ENCODE peak calls at places on chromosomes 5 and 9, in four cellular contexts. L is K562, U is GM12878, V is HepG2. T is an unnamed sample.

GRCh38 chr5:54018438-54018837 is 291.9 kb downstream of the ARL15 start:
- DNase-seq in L (no peak), U (no peak), V (no peak), T (no peak)

GRCh38 chr5:41925555-41925946 is 470 bp downstream of the FBXO4 start:
- DNase-seq in L (peak), V (peak), U (no peak), T (peak)

GRCh38 chr5:82332889-82333619 is 54.9 kb upstream of the RPS23 start:
- DNase-seq in L (no peak), U (no peak), V (no peak), T (no peak)

GRCh38 chr5:153781325-153781724 is 257.4 kb downstream of the FAM114A2 start:
- DNase-seq in V (no peak), U (no peak), L (no peak), T (no peak)

GRCh38 chr5:135304352-135305221 is 94.4 kb downstream of the MACROH2A1 start:
- DNase-seq in L (peak), U (no peak), V (peak), T (no peak)

GRCh38 chr5:172123269-172123692 is 64.7 kb downstream of the STK10 start:
- DNase-seq in V (peak), U (no peak), L (no peak), T (peak)

GRCh38 chr9:124015661-124016131 is 4.1 kb downstream of the LHX2 start:
- DNase-seq in L (no peak), U (no peak), V (no peak), T (no peak)

GRCh38 chr9:121661328-121661727 is 9.9 kb downstream of the DAB2IP start:
- DNase-seq in U (no peak), L (no peak), V (no peak), T (no peak)

GRCh38 chr5:177988989-177989625 is 6.9 kb downstream of the PROP1 start:
- DNase-seq in V (no peak), U (no peak), L (no peak), T (no peak)

GRCh38 chr9:61668846-61669245 is 479.0 kb downstream of the SPATA31A7 start:
- DNase-seq in V (no peak), U (no peak), L (no peak), T (no peak)

GRCh38 chr9:75108571-75108970 is 20.3 kb downstream of the OSTF1 start:
- DNase-seq in V (no peak), U (no peak), L (no peak), T (no peak)

GRCh38 chr5:180136661-180137381 is 65.3 kb upstream of the RNF130 start:
- DNase-seq in V (no peak), L (peak), U (no peak), T (no peak)

GRCh38 chr9:124629600-124629999 is 122.4 kb upstream of the NR5A1 start:
- DNase-seq in V (no peak), U (no peak), L (no peak), T (no peak)

GRCh38 chr5:82107277-82107676 is 135.5 kb downstream of the ATG10 start:
- DNase-seq in V (no peak), U (no peak), L (peak), T (no peak)

GRCh38 chr5:50300878-50301277 is 140.2 kb downstream of the EMB start:
- DNase-seq in V (no peak), L (no peak), U (no peak), T (no peak)

GRCh38 chr5:108521011-108521700 is 139.3 kb upstream of the FBXL17 start:
- DNase-seq in V (no peak), L (no peak), U (peak), T (no peak)

GRCh38 chr9:110444911-110445310 is 107.2 kb upstream of the TXNDC8 start:
- DNase-seq in V (no peak), U (no peak), L (no peak), T (no peak)

GRCh38 chr9:110440796-110441195 is 103.1 kb upstream of the TXNDC8 start:
- DNase-seq in V (no peak), L (no peak), U (no peak), T (no peak)

GRCh38 chr9:110446171-110446570 is 108.5 kb upstream of the TXNDC8 start:
- DNase-seq in U (no peak), V (no peak), L (no peak), T (no peak)

GRCh38 chr9:110443878-110444245 is 106.2 kb upstream of the TXNDC8 start:
- DNase-seq in L (no peak), V (no peak), U (no peak), T (no peak)

GRCh38 chr9:110443146-110443877 is 105.6 kb upstream of the TXNDC8 start:
- DNase-seq in V (peak), U (no peak), L (no peak), T (no peak)
- TF ChIP-seq BHLHE40 in V (no peak), U (no peak), L (no peak), T (no peak)

DNA sequence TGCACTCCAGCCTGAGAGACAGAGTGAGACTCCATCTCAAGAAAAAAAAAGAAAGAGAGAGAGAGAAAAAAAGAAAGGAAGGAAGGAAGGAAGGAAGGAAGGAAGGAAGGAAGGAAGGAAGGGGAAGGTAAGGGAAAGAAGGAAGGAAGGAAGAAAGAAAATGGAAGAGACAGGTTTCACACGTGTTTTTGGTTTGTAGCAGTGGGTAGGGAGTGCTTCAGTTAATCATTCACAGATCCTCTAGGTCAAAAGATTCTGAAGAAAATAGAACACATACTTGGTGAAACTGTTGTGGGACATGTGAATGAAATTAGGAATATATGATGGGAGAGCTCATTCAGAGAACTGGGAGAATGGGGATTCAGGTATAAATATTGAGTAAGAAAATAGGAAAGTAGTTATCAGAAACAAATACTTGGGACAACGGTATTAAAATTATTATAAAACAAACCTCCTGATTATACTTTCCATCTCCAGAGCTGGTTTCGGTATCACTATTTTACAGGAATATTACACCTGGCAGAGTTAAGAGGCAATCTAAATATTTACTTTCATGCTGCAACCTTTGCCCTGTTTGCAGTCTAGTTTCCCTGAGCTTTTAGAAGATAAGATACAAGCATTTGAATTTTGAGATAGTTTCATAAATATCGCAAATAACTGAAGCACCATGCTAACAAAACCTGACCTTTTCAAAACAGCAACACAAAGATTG is 37.2 kb downstream of the MARVELD2 start:
- DNase-seq in V (peak), L (no peak), U (no peak), T (no peak)
- TF ChIP-seq SP1 in V (no peak), L (no peak), U (no peak), T (no peak)

GRCh38 chr9:133090752-133091325 is 29.1 kb downstream of the CEL start:
- DNase-seq in V (no peak), U (no peak), L (no peak), T (no peak)

GRCh38 chr9:133088756-133089155 is 27.0 kb downstream of the CEL start:
- DNase-seq in U (no peak), L (no peak), V (no peak), T (no peak)

GRCh38 chr9:133088146-133088750 is 26.5 kb downstream of the CEL start:
- DNase-seq in V (no peak), U (no peak), L (no peak), T (no peak)

GRCh38 chr9:133090187-133090586 is 28.4 kb downstream of the CEL start:
- DNase-seq in V (no peak), U (no peak), L (no peak), T (no peak)

DNA sequence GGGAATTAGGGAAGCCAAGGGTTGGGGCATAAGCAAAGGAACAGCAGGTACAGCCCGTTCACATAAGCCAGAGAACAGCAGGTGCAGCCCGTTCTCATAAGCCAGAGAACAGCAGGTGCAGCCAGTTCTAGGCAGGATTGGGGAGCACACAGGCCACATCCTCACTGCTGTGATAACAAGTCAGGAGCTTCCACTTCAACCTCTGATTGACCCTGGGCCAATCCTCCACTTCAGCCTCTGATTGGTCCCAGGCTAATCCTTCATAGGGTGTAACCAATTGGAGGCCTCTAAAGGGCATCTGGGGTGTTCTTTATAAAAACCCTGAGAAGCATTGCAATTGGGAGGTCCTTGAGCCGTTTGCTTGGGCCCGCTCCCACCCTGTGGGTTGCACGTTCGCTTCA is 27.5 kb downstream of the CEL start:
- DNase-seq in U (no peak), V (no peak), L (peak), T (no peak)
- TF ChIP-seq FOXK2 in U (no peak), V (no peak), L (no peak), T (no peak)

GRCh38 chr5:140344683-140345423 is 1.6 kb downstream of the HBEGF start:
- DNase-seq in U (no peak), L (peak), V (no peak), T (no peak)
- TF ChIP-seq BHLHE40 in U (no peak), L (no peak), V (no peak), T (no peak)

DNA sequence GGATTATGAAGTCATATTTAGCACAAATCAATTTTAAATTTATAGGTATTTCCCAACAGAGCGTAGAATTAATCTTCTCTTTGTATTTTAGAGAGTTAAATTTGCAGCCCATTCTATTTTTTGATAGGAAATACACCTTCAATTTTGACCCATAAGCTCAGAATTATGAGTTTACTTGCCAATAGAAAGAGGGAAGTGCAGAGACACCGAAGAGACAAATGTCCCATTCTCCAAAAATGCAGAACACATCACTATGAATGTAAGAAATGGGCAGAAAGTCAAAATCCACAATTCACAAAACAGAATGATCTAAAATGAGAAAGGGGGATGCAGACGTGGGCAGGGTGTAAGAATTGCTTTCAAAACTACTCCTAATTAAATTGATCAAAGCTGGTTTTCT is 549.9 kb upstream of the CDH18 start:
- DNase-seq in V (no peak), U (no peak), L (no peak), T (no peak)
- TF ChIP-seq SP1 in V (no peak), U (no peak), L (no peak), T (no peak)

GRCh38 chr9:87269777-87270176 is 227.9 kb upstream of the DAPK1 start:
- DNase-seq in L (no peak), U (no peak), V (no peak), T (no peak)

GRCh38 chr9:87269296-87269695 is 228.4 kb upstream of the DAPK1 start:
- DNase-seq in L (no peak), V (no peak), U (no peak), T (no peak)

GRCh38 chr9:87267701-87268100 is 230.0 kb upstream of the DAPK1 start:
- DNase-seq in V (no peak), L (no peak), U (no peak), T (no peak)

GRCh38 chr9:87266697-87267096 is 231.0 kb upstream of the DAPK1 start:
- DNase-seq in L (no peak), U (no peak), V (no peak), T (no peak)

GRCh38 chr9:87267251-87267679 is 230.4 kb upstream of the DAPK1 start:
- DNase-seq in V (no peak), L (no peak), U (no peak), T (no peak)
- TF ChIP-seq FOXK2 in V (no peak), L (no peak), U (no peak), T (no peak)

GRCh38 chr5:23727271-23727670 is 219.9 kb downstream of the PRDM9 start:
- DNase-seq in L (no peak), V (peak), U (no peak), T (no peak)
- TF ChIP-seq BHLHE40 in L (no peak), V (no peak), U (no peak), T (no peak)

T was measured in HEK293T.